ENCODE peak calls at places on chromosomes 11 and 22, in four cellular contexts. H, W, J and Q are unnamed samples.

GRCh38 chr22:37802310-37803194 is 5.2 kb upstream of the GCAT start:
- DNase-seq in J (no peak), H (peak), W (peak), Q (peak)

GRCh38 chr11:75406338-75406777 is 7.0 kb downstream of the RPS3 start:
- DNase-seq in J (no peak), H (no peak), W (peak), Q (no peak)

GRCh38 chr11:69520186-69520585 is 38.7 kb downstream of the LINC01488 start:
- DNase-seq in J (no peak), H (no peak), W (no peak), Q (no peak)

GRCh38 chr11:36455658-36456111 is 54.4 kb downstream of the TRAF6 start:
- DNase-seq in J (no peak), H (peak), W (peak), Q (no peak)

GRCh38 chr11:120558754-120559431 is 47.3 kb downstream of the GRIK4 start:
- DNase-seq in H (no peak), J (no peak), W (no peak), Q (no peak)

GRCh38 chr11:72831521-72832300 is 17.5 kb downstream of the ATG16L2 start:
- DNase-seq in W (peak), H (peak), J (peak), Q (peak)

GRCh38 chr11:44861829-44862545 is 88.7 kb downstream of the TP53I11 start:
- DNase-seq in H (peak), J (peak), W (peak), Q (no peak)

GRCh38 chr22:36493690-36494110 is 12.3 kb upstream of the TXN2 start:
- DNase-seq in H (peak), W (no peak), J (no peak), Q (no peak)

GRCh38 chr11:10651579-10652361 is 41.8 kb downstream of the IRAG1 start:
- DNase-seq in H (no peak), W (no peak), J (no peak), Q (no peak)

GRCh38 chr11:46143049-46143806 is 22.0 kb upstream of the PHF21A start:
- DNase-seq in H (no peak), J (no peak), W (no peak), Q (no peak)

GRCh38 chr22:46121079-46121478 is 29.2 kb upstream of the PPARA start:
- DNase-seq in W (no peak), H (no peak), J (no peak), Q (no peak)

GRCh38 chr11:90532125-90532524 is 309.3 kb upstream of the CHORDC1 start:
- DNase-seq in J (no peak), H (no peak), W (no peak), Q (no peak)

GRCh38 chr22:30892731-30893221 is 75.8 kb downstream of the MORC2 start:
- DNase-seq in J (no peak), W (no peak), H (no peak), Q (no peak)

GRCh38 chr11:108781921-108782320 is 117.1 kb downstream of the DDX10 start:
- DNase-seq in H (no peak), J (no peak), W (no peak), Q (no peak)

GRCh38 chr11:82980292-82980691 is 78.8 kb downstream of the DDIAS start:
- DNase-seq in W (no peak), H (no peak), J (no peak), Q (no peak)

GRCh38 chr22:45007247-45007945 is 2.4 kb downstream of the PHF21B start:
- DNase-seq in H (no peak), J (no peak), W (peak), Q (peak)

GRCh38 chr11:27795955-27796861 is 96.0 kb upstream of the BDNF start:
- DNase-seq in W (no peak), H (no peak), J (peak), Q (no peak)

DNA sequence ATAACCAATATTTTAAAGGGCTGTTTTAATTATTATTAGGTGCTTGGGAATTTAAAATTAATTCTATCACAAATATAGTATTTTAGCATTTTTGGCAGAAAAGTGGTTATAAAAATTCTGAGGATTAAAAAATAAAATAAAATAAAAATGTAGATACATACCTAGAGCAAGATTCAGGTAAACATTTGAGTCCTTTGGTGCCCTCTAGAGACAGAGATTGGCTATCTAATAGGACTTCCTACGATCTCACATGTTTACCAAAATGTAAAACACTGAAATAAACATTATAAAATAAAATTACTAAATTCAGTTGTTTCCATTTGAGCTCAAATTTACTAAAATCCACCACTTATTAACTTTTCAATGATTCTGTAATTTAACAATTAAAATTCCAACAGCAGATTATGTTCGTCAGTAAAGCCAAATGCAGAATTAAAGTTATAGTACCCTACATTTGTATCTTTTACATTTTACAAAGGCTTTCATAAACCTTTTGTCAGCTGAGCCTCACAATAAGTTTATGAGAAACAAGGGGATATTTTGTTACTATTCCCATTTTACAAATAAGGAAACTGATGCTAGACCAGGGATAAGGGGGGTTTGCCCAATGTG is 27.7 kb downstream of the SLC36A4 start:
- DNase-seq in W (no peak), J (no peak), H (no peak), Q (no peak)
- TF ChIP-seq CTCF in W (peak), J (peak), H (peak), Q (no peak)

DNA sequence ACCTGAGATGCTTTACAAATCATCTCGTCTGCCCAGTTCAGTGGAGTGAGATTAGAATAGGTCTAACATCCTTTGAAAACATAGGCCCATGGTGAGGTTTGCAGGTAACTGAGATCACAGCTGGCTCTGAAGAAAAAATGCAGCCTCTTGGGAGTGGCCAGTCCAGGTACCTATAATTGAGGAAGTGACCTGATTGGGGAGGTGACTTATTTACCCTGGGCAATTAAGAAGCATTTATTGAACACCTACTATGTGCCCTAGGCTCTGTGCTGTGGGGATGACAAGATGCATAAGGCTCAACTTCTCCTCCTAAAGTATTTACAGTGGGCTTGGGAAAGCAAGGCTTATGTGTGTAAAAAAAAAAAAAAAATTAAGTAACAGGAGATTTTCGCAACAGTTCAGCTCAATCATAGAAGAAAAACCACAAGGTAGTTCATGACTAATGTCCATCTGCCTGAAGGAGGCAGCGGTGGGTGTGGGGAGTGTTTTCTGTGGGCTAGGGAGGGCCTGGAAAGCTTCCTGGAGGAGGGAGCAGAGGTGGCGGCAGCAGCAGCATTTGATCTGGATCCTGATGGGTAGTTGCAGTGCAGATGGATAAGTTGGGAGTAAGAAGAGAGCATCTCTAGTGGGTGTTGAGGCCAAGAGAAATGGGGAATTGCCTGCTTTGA is 16.1 kb downstream of the MICAL2 start:
- DNase-seq in J (no peak), H (no peak), W (no peak), Q (no peak)
- TF ChIP-seq CTCF in J (peak), H (no peak), W (no peak), Q (no peak)

DNA sequence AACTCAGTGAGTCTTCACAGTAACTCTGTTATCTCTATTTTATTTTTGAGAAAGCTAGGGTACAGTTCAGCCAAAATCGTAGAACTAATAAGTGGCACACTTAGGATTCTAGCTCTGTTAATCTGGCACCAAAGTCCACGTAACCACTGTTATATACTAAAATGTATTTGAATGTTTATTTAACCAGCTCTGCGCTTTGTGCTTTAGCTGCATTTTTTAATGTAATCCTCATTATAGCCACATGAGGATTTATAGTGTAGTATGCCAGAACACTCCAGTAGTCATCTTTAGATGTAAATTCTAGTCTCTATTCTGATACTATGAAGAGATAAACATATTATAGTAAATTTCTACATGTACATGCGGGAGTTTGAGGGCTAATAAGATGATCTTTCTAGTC is 36.8 kb downstream of the YAP1 start:
- DNase-seq in J (no peak), H (no peak), W (no peak), Q (no peak)
- TF ChIP-seq CTCF in J (no peak), H (no peak), W (no peak), Q (no peak)

GRCh38 chr11:17770917-17771316 is 36.3 kb downstream of the KCNC1 start:
- DNase-seq in W (no peak), H (no peak), J (no peak), Q (no peak)
- TF ChIP-seq CTCF in W (no peak), H (no peak), J (no peak), Q (no peak)

GRCh38 chr11:32555885-32556284 is 27.7 kb upstream of the EIF3M start:
- DNase-seq in J (no peak), W (no peak), H (no peak), Q (no peak)

GRCh38 chr11:32555091-32555490 is 28.5 kb upstream of the EIF3M start:
- DNase-seq in J (no peak), W (no peak), H (no peak), Q (no peak)

GRCh38 chr11:32550207-32550606 is 33.4 kb upstream of the EIF3M start:
- DNase-seq in H (no peak), W (no peak), J (no peak), Q (no peak)
- TF ChIP-seq CTCF in H (no peak), W (no peak), J (no peak), Q (no peak)

DNA sequence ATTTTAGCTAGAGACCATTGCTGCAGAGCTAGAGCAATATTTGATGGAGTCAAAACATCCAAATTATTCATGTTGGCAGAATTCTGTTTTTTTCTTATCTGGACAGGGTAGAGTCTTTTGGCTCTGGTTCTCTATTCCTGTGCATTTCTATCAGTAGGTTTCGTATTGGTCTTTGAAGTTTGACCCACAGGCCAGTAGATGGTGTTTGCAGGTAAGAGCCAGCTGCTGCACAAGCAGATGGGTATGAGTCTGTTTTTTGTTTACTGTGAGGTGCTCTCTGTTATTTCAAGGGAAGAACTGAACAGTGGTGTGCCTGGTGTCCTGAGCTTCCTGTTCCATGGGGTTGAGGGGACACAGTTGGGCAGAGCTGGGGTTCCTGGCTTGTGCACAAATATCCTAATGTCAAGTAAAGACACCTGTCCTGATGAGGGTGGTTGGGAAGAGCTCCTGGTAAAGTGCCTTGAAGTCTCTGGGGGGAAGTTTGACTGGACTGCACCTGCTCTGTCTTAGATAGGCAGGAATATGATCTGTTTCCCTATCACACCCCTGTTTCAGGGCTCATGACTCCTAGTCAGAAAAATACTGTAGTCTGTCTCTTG is 34.0 kb upstream of the SLC22A25 start:
- DNase-seq in J (no peak), H (no peak), W (no peak), Q (no peak)
- TF ChIP-seq CTCF in J (peak), H (peak), W (no peak), Q (no peak)

GRCh38 chr11:96263361-96263763 is 79.6 kb downstream of the MAML2 start:
- DNase-seq in H (no peak), W (no peak), J (no peak), Q (no peak)
- TF ChIP-seq CTCF in H (no peak), W (no peak), J (no peak), Q (no peak)

GRCh38 chr11:61293869-61294716 is 1.0 kb downstream of the VWCE start:
- DNase-seq in J (no peak), H (peak), W (peak), Q (peak)
- TF ChIP-seq CTCF in J (no peak), H (no peak), W (no peak), Q (no peak)